ENCODE peak calls at places on chromosome 7, in six cellular contexts. One of them, this sample, is unnamed.

GRCh38 chr7:132386249-132386681 is 190.0 kb downstream of the PLXNA4 start:
- DNase-seq in cardiac fibroblast: no peak
- DNase-seq in A549: no peak
- DNase-seq in foreskin fibroblast: no peak
- DNase-seq in testis: peak
- DNase-seq in GM06990: no peak
- DNase-seq in this sample: no peak

GRCh38 chr7:105638942-105639495 is 57.7 kb upstream of the EFCAB10 start:
- DNase-seq in foreskin fibroblast: no peak
- DNase-seq in cardiac fibroblast: no peak
- DNase-seq in A549: no peak
- DNase-seq in GM06990: no peak
- DNase-seq in testis: no peak
- DNase-seq in this sample: no peak

GRCh38 chr7:98281757-98282652 is 519 bp downstream of the BRI3 start:
- DNase-seq in A549: no peak
- DNase-seq in cardiac fibroblast: no peak
- DNase-seq in GM06990: no peak
- DNase-seq in foreskin fibroblast: no peak
- DNase-seq in testis: peak
- DNase-seq in this sample: no peak

GRCh38 chr7:157817944-157818700 is 481.3 kb downstream of the DNAJB6 start:
- DNase-seq in GM06990: no peak
- DNase-seq in cardiac fibroblast: no peak
- DNase-seq in testis: no peak
- DNase-seq in foreskin fibroblast: no peak
- DNase-seq in A549: no peak
- DNase-seq in this sample: no peak

GRCh38 chr7:18153183-18153748 is 125.6 kb upstream of the PRPS1L1 start:
- DNase-seq in testis: peak
- DNase-seq in foreskin fibroblast: no peak
- DNase-seq in GM06990: no peak
- DNase-seq in cardiac fibroblast: no peak
- DNase-seq in A549: no peak
- DNase-seq in this sample: no peak

GRCh38 chr7:21960922-21961321 is 15.2 kb upstream of the CDCA7L start:
- DNase-seq in testis: no peak
- DNase-seq in A549: peak
- DNase-seq in cardiac fibroblast: peak
- DNase-seq in foreskin fibroblast: peak
- DNase-seq in GM06990: no peak
- DNase-seq in this sample: peak

GRCh38 chr7:113374924-113375323 is 256.6 kb upstream of the SMIM30 start:
- DNase-seq in A549: no peak
- DNase-seq in GM06990: no peak
- DNase-seq in cardiac fibroblast: no peak
- DNase-seq in testis: no peak
- DNase-seq in foreskin fibroblast: no peak
- DNase-seq in this sample: no peak

GRCh38 chr7:81846398-81846797 is 76.6 kb upstream of the HGF start:
- DNase-seq in testis: no peak
- DNase-seq in GM06990: peak
- DNase-seq in foreskin fibroblast: peak
- DNase-seq in cardiac fibroblast: peak
- DNase-seq in A549: peak
- DNase-seq in this sample: no peak

GRCh38 chr7:141161959-141162547 is 88.2 kb downstream of the TMEM178B start:
- DNase-seq in A549: no peak
- DNase-seq in GM06990: no peak
- DNase-seq in cardiac fibroblast: no peak
- DNase-seq in testis: no peak
- DNase-seq in foreskin fibroblast: no peak
- DNase-seq in this sample: no peak

GRCh38 chr7:30721211-30721610 is 30.7 kb upstream of the INMT start:
- DNase-seq in testis: no peak
- DNase-seq in GM06990: no peak
- DNase-seq in A549: no peak
- DNase-seq in foreskin fibroblast: no peak
- DNase-seq in cardiac fibroblast: no peak
- DNase-seq in this sample: no peak

GRCh38 chr7:30723776-30724175 is 28.2 kb upstream of the INMT start:
- DNase-seq in testis: no peak
- DNase-seq in GM06990: no peak
- DNase-seq in A549: no peak
- DNase-seq in foreskin fibroblast: no peak
- DNase-seq in cardiac fibroblast: no peak
- DNase-seq in this sample: no peak

GRCh38 chr7:30726296-30727006 is 25.5 kb upstream of the INMT start:
- DNase-seq in A549: no peak
- DNase-seq in testis: no peak
- DNase-seq in foreskin fibroblast: no peak
- DNase-seq in cardiac fibroblast: no peak
- DNase-seq in GM06990: no peak
- DNase-seq in this sample: no peak

GRCh38 chr7:30727061-30727945 is 24.6 kb upstream of the INMT start:
- DNase-seq in testis: no peak
- DNase-seq in A549: no peak
- DNase-seq in GM06990: no peak
- DNase-seq in foreskin fibroblast: peak
- DNase-seq in cardiac fibroblast: no peak
- DNase-seq in this sample: no peak

DNA sequence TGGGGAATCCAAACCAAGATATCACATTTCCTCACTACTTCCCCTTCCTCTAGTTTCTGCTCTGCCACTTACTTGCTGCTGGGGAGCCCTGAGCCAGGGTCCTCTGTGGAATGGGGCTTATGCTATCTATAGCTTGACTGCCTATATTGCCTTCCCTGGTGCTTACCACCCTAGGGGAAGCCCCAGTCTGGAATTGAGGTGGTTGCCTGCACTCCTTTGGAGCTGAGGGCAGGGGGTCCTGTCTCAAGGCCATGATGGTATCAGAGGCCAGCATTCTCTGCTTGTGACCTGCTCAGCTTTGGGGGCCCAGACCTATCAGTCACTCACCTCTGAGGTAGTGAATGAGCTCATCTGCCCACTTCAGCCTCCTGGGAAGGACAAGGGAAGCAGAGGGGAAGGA is 29.3 kb upstream of the INMT start:
- DNase-seq in A549: no peak
- DNase-seq in GM06990: no peak
- DNase-seq in foreskin fibroblast: no peak
- DNase-seq in cardiac fibroblast: no peak
- DNase-seq in testis: no peak
- DNase-seq in this sample: no peak
- TF ChIP-seq CTCF in A549: no peak
- TF ChIP-seq CTCF in GM06990: no peak
- TF ChIP-seq CTCF in foreskin fibroblast: no peak
- TF ChIP-seq CTCF in cardiac fibroblast: no peak
- TF ChIP-seq CTCF in testis: no peak
- TF ChIP-seq CTCF in this sample: no peak

GRCh38 chr7:148335790-148336189 is 254.8 kb upstream of the C7orf33 start:
- DNase-seq in foreskin fibroblast: no peak
- DNase-seq in A549: no peak
- DNase-seq in GM06990: no peak
- DNase-seq in testis: no peak
- DNase-seq in cardiac fibroblast: no peak
- DNase-seq in this sample: no peak

GRCh38 chr7:148337566-148337965 is 253.0 kb upstream of the C7orf33 start:
- DNase-seq in A549: no peak
- DNase-seq in cardiac fibroblast: no peak
- DNase-seq in foreskin fibroblast: no peak
- DNase-seq in GM06990: no peak
- DNase-seq in testis: no peak
- DNase-seq in this sample: no peak

GRCh38 chr7:148337995-148338747 is 252.4 kb upstream of the C7orf33 start:
- DNase-seq in cardiac fibroblast: no peak
- DNase-seq in GM06990: no peak
- DNase-seq in foreskin fibroblast: no peak
- DNase-seq in A549: no peak
- DNase-seq in testis: no peak
- DNase-seq in this sample: no peak

GRCh38 chr7:148336411-148336810 is 254.2 kb upstream of the C7orf33 start:
- DNase-seq in A549: no peak
- DNase-seq in foreskin fibroblast: no peak
- DNase-seq in cardiac fibroblast: no peak
- DNase-seq in GM06990: no peak
- DNase-seq in testis: no peak
- DNase-seq in this sample: no peak

GRCh38 chr7:148337166-148337565 is 253.4 kb upstream of the C7orf33 start:
- DNase-seq in testis: no peak
- DNase-seq in cardiac fibroblast: no peak
- DNase-seq in foreskin fibroblast: no peak
- DNase-seq in GM06990: no peak
- DNase-seq in A549: no peak
- DNase-seq in this sample: no peak
- H3K4me3 ChIP-seq in testis: no peak
- H3K4me3 ChIP-seq in cardiac fibroblast: no peak
- H3K4me3 ChIP-seq in foreskin fibroblast: no peak
- H3K4me3 ChIP-seq in GM06990: no peak
- H3K4me3 ChIP-seq in A549: no peak
- H3K4me3 ChIP-seq in this sample: no peak

GRCh38 chr7:43953071-43953470 is 26.8 kb downstream of the UBE2D4 start:
- DNase-seq in A549: no peak
- DNase-seq in foreskin fibroblast: no peak
- DNase-seq in testis: no peak
- DNase-seq in GM06990: no peak
- DNase-seq in cardiac fibroblast: no peak
- DNase-seq in this sample: no peak

GRCh38 chr7:43956022-43956421 is 29.8 kb downstream of the UBE2D4 start:
- DNase-seq in cardiac fibroblast: no peak
- DNase-seq in A549: no peak
- DNase-seq in testis: no peak
- DNase-seq in foreskin fibroblast: no peak
- DNase-seq in GM06990: no peak
- DNase-seq in this sample: no peak

GRCh38 chr7:43952028-43952427 is 25.8 kb downstream of the UBE2D4 start:
- DNase-seq in cardiac fibroblast: no peak
- DNase-seq in A549: no peak
- DNase-seq in testis: peak
- DNase-seq in GM06990: no peak
- DNase-seq in foreskin fibroblast: no peak
- DNase-seq in this sample: no peak

DNA sequence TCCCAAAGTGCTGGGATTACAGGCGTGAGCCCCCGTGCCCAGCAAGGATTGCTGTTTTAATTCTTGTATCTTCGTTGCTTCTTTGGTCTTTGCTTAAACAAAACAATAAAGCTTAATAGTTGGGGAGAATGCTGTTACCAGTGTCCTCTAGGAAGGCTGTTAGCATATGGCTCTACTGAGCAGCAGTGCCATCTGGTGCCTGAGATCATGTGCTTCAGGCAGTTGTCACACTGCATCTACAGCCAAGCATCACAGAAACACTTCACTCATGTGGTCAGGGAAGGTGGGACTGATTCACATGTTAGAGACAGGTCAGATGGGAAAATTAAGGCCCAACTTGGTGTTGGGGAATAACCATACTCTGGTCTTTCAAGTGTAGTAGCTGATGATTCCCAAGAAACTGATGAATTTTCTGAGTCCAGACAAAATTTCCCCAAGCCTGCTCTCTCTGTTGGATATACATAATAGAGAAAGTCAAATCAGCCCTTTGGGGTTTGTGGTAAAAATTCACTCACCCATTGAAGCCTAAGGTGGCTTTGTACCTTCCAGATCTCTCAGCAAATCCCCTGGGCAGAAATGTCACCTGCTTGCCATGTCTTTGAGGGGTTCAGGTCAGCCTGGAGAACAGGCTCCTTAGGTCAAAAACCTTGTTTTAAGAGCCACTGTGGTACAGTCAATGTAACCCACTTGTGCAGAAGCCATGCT is 28.4 kb downstream of the UBE2D4 start:
- DNase-seq in cardiac fibroblast: peak
- DNase-seq in foreskin fibroblast: peak
- DNase-seq in testis: peak
- DNase-seq in GM06990: no peak
- DNase-seq in A549: peak
- DNase-seq in this sample: peak
- TF ChIP-seq CTCF in cardiac fibroblast: peak
- TF ChIP-seq CTCF in foreskin fibroblast: peak
- TF ChIP-seq CTCF in testis: peak
- TF ChIP-seq CTCF in GM06990: peak
- TF ChIP-seq CTCF in A549: peak
- TF ChIP-seq CTCF in this sample: peak

GRCh38 chr7:127948312-127948711 is 82.9 kb downstream of the LRRC4 start:
- DNase-seq in GM06990: no peak
- DNase-seq in cardiac fibroblast: no peak
- DNase-seq in testis: no peak
- DNase-seq in foreskin fibroblast: no peak
- DNase-seq in A549: no peak
- DNase-seq in this sample: no peak

GRCh38 chr7:127943541-127944521 is 87.4 kb downstream of the LRRC4 start:
- DNase-seq in foreskin fibroblast: peak
- DNase-seq in testis: peak
- DNase-seq in A549: no peak
- DNase-seq in cardiac fibroblast: peak
- DNase-seq in GM06990: no peak
- DNase-seq in this sample: no peak

GRCh38 chr7:127946847-127947246 is 84.4 kb downstream of the LRRC4 start:
- DNase-seq in GM06990: no peak
- DNase-seq in A549: no peak
- DNase-seq in foreskin fibroblast: peak
- DNase-seq in cardiac fibroblast: peak
- DNase-seq in testis: no peak
- DNase-seq in this sample: no peak

GRCh38 chr7:127948936-127949335 is 82.3 kb downstream of the LRRC4 start:
- DNase-seq in cardiac fibroblast: no peak
- DNase-seq in A549: no peak
- DNase-seq in testis: no peak
- DNase-seq in foreskin fibroblast: no peak
- DNase-seq in GM06990: no peak
- DNase-seq in this sample: no peak

DNA sequence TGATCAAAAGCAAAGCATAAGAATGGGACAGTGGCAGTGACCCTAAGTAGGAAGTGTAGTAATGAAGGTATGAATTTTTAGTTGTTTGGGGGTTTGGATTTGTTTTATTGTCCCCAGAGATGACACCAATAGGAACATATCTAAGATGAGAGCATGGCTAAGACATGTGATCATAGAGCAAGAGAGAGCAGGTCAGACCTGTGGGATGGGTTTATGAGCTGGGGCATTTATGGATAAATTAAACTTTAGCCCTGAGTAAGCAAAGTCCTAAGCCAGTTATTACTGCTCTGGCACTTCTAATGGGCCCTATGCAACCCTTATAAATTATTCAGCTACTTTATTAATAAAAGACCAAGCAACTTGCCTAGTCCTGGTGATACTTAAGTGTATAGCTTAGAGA is 85.2 kb downstream of the LRRC4 start:
- DNase-seq in A549: no peak
- DNase-seq in testis: no peak
- DNase-seq in GM06990: no peak
- DNase-seq in cardiac fibroblast: no peak
- DNase-seq in foreskin fibroblast: no peak
- DNase-seq in this sample: no peak
- H3K4me3 ChIP-seq in A549: no peak
- H3K4me3 ChIP-seq in testis: no peak
- H3K4me3 ChIP-seq in GM06990: no peak
- H3K4me3 ChIP-seq in cardiac fibroblast: no peak
- H3K4me3 ChIP-seq in foreskin fibroblast: no peak
- H3K4me3 ChIP-seq in this sample: no peak

DNA sequence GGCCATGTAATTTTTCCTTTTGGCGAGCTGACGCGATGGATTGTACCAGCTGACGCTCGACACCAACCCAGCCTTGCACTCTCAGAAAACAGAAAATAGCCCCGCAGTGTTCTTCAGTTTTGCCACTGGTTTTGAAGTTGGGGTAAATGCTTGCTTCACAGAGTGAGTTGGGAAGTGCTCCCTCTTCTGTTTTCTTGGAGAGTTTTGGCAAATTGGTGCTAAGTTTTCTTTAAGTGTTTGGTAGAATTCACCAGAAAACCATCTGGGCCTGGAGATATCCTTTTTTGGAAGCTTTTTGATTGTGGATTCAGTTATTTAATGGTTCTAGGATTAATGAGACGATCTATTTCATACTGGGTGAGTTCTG is 252.8 kb downstream of the ELFN1 start:
- DNase-seq in cardiac fibroblast: no peak
- DNase-seq in testis: no peak
- DNase-seq in A549: no peak
- DNase-seq in foreskin fibroblast: peak
- DNase-seq in GM06990: no peak
- DNase-seq in this sample: no peak
- TF ChIP-seq CTCF in cardiac fibroblast: peak
- TF ChIP-seq CTCF in testis: no peak
- TF ChIP-seq CTCF in A549: no peak
- TF ChIP-seq CTCF in foreskin fibroblast: peak
- TF ChIP-seq CTCF in GM06990: no peak
- TF ChIP-seq CTCF in this sample: peak